ENCODE peak calls at places on chromosomes 11 and 22, in six cellular contexts. Y is pancreas, F is PC-3, Z is GM23338, V is AG04450, X is OCI-LY7. C is an unnamed sample.

GRCh38 chr11:95450547-95451123 is 219.6 kb upstream of the SESN3 start:
- DNase-seq in V (no peak), F (no peak), X (no peak), Y (no peak), Z (no peak), C (no peak)

GRCh38 chr22:43401661-43402060 is 10.2 kb upstream of the MPPED1 start:
- DNase-seq in F (no peak), V (no peak), X (no peak), Y (no peak), Z (no peak), C (no peak)

GRCh38 chr11:32439488-32440210 is 4.3 kb upstream of the WT1 start:
- DNase-seq in Y (no peak), F (no peak), V (no peak), Z (peak), X (no peak), C (no peak)

GRCh38 chr22:35568751-35569725 is 28.4 kb downstream of the RASD2 start:
- DNase-seq in X (no peak), Z (no peak), V (no peak), Y (no peak), F (peak), C (peak)

GRCh38 chr11:119975561-119976152 is 162.3 kb downstream of the TRIM29 start:
- DNase-seq in Z (peak), F (no peak), Y (no peak), V (no peak), X (no peak), C (peak)

GRCh38 chr11:45885274-45885920 is at the start of gene MAPK8IP1:
- DNase-seq in Y (peak), F (peak), X (peak), Z (peak), V (no peak), C (peak)

GRCh38 chr11:115008774-115009173 is 330.4 kb downstream of the NXPE2 start:
- DNase-seq in F (no peak), Z (peak), Y (no peak), X (no peak), V (no peak), C (peak)

GRCh38 chr11:2300936-2301630 is 635 bp downstream of the C11orf21 start:
- DNase-seq in F (no peak), Z (no peak), X (no peak), Y (no peak), V (no peak), C (peak)

GRCh38 chr22:33564683-33565082 is 355.6 kb downstream of the LARGE1 start:
- DNase-seq in F (no peak), X (no peak), Z (no peak), Y (no peak), V (no peak), C (no peak)

GRCh38 chr11:29641201-29641600 is 375.6 kb downstream of the KCNA4 start:
- DNase-seq in F (no peak), X (no peak), Y (no peak), Z (no peak), V (no peak), C (no peak)

GRCh38 chr22:39475902-39476301 is 19.1 kb downstream of the MGAT3 start:
- DNase-seq in F (no peak), V (no peak), X (no peak), Y (no peak), Z (no peak), C (no peak)

GRCh38 chr11:19730373-19730772 is 17.7 kb downstream of the NAV2 start:
- DNase-seq in Z (no peak), Y (no peak), F (no peak), V (no peak), X (no peak), C (no peak)

GRCh38 chr11:106727261-106727660 is 291.0 kb downstream of the GUCY1A2 start:
- DNase-seq in V (no peak), F (no peak), Y (no peak), Z (no peak), X (no peak), C (no peak)

GRCh38 chr11:119907934-119908760 is 179.1 kb upstream of the NECTIN1 start:
- DNase-seq in X (no peak), V (no peak), Z (no peak), F (no peak), Y (no peak), C (peak)

GRCh38 chr11:13337986-13338436 is 60.4 kb downstream of the BMAL1 start:
- DNase-seq in V (peak), Z (no peak), F (no peak), Y (no peak), X (no peak), C (no peak)

GRCh38 chr11:75223954-75224643 is 16.5 kb upstream of the TPBGL start:
- DNase-seq in V (no peak), F (peak), Z (peak), X (no peak), Y (no peak), C (peak)

GRCh38 chr22:36931446-36931845 is 18.0 kb downstream of the CSF2RB start:
- DNase-seq in V (no peak), X (no peak), Y (no peak), Z (no peak), F (no peak), C (no peak)

GRCh38 chr11:112292785-112293407 is 32.2 kb upstream of the PLET1 start:
- DNase-seq in Y (no peak), V (peak), X (no peak), F (peak), Z (no peak), C (no peak)

GRCh38 chr22:37999640-38000272 is 15.4 kb upstream of the SOX10 start:
- DNase-seq in Z (no peak), Y (no peak), F (peak), V (no peak), X (peak), C (no peak)

GRCh38 chr22:29328055-29328454 is 12.6 kb upstream of the RASL10A start:
- DNase-seq in X (no peak), Y (peak), Z (no peak), V (no peak), F (no peak), C (no peak)

GRCh38 chr11:13861411-13861810 is 101.1 kb upstream of the SPON1 start:
- DNase-seq in Y (no peak), V (no peak), X (peak), F (no peak), Z (no peak), C (no peak)

GRCh38 chr22:42926034-42926433 is 69.0 kb upstream of the ARFGAP3 start:
- DNase-seq in Y (peak), Z (no peak), V (no peak), F (peak), X (no peak), C (no peak)

GRCh38 chr11:77821349-77821851 is 456 bp downstream of the AAMDC start:
- DNase-seq in X (peak), F (peak), Z (peak), Y (peak), V (no peak), C (no peak)

GRCh38 chr22:31344369-31345330 is 1.5 kb downstream of the PATZ1 start:
- DNase-seq in Z (peak), Y (peak), F (peak), X (peak), V (no peak), C (no peak)

GRCh38 chr11:57460017-57460755 is at the start of gene RTN4RL2:
- DNase-seq in F (peak), Y (peak), V (no peak), Z (peak), X (peak), C (peak)

GRCh38 chr11:24298126-24298525 is 198.7 kb upstream of the LUZP2 start:
- DNase-seq in F (no peak), V (no peak), X (no peak), Y (no peak), Z (no peak), C (no peak)

GRCh38 chr11:122755409-122755808 is 82.9 kb upstream of the CRTAM start:
- DNase-seq in V (no peak), Z (no peak), F (no peak), Y (no peak), X (no peak), C (no peak)

GRCh38 chr11:100563541-100564280 is 123.4 kb upstream of the ARHGAP42 start:
- DNase-seq in Z (no peak), Y (no peak), F (no peak), V (no peak), X (no peak), C (no peak)

GRCh38 chr11:114678125-114679036 is at the start of gene NXPE2:
- DNase-seq in V (peak), X (no peak), Z (no peak), F (peak), Y (no peak), C (no peak)

GRCh38 chr11:9150501-9150900 is 59.1 kb upstream of the SCUBE2 start:
- DNase-seq in Y (no peak), Z (no peak), F (peak), X (no peak), V (peak), C (no peak)

GRCh38 chr11:68792400-68792955 is 41.2 kb upstream of the TESMIN start:
- DNase-seq in X (no peak), Z (no peak), F (no peak), Y (no peak), V (no peak), C (no peak)

GRCh38 chr11:35458846-35459245 is 39.5 kb upstream of the SLC1A2 start:
- DNase-seq in X (no peak), Z (no peak), V (no peak), F (no peak), Y (no peak), C (no peak)

GRCh38 chr11:58577441-58578135 is 1.3 kb upstream of the ZFP91 start:
- DNase-seq in Y (no peak), V (peak), Z (no peak), F (peak), X (peak), C (peak)

GRCh38 chr11:120130991-120131760 is 6.7 kb downstream of the TRIM29 start:
- DNase-seq in X (no peak), Y (no peak), Z (no peak), F (no peak), V (no peak), C (no peak)

GRCh38 chr11:46471943-46472661 is 80.5 kb upstream of the CHRM4 start:
- DNase-seq in Y (no peak), V (no peak), F (peak), X (no peak), Z (no peak), C (no peak)

GRCh38 chr11:79570104-79570503 is 129.3 kb upstream of the TENM4 start:
- DNase-seq in V (no peak), Y (no peak), Z (no peak), X (no peak), F (no peak), C (no peak)

DNA sequence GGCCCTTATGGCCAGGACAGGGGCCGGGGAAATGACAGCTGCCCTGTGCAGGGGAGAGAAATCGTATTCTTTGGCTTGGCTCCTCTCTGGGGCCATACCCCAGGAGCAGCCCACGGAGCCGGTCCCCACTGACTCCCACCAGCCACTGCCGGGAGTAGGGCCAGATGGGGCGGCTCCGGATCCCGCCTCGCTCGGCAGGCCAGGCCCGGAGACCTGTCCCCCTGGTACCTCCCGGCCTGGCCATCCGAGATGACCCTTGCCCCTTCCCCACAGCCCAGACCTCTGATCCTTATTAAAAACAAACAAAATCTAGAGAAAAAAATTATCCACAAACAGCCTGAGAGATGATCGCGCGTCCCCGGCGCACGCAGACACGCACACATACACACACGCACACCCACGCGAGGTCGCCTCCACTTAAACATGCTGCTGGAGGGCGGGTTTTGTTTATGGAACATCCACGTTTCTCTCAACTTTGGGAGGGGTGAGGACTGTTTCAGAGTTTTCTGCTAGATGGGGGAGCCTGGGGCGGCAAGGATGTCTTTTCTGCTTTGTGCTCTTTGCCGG is 59.1 kb downstream of the IGLL1 start:
- DNase-seq in X (no peak), F (no peak), V (no peak), Z (no peak), Y (no peak), C (peak)
- H3K4me3 ChIP-seq in X (no peak), F (peak), V (peak), Z (peak), Y (no peak), C (peak)

DNA sequence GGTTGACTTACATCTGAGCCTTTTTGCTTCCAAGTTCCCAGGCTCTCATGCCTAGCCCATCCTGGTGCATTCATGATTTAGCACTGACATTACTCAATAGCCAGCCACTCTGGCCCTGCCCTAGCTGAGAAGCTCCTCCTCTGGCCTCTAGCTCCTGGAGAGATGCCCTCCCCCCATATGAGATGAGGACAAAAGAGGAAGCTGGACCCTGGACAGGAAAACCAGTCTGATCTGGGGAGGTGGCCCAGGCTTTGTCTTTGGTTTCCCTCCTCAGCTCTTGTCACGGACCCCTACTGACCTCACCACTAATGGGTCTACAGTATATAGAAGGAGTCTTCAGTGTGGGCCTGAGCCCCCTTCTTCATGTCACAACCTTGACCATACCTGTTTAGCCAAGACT is 3.0 kb downstream of the RHOG start:
- DNase-seq in X (no peak), Y (no peak), V (no peak), Z (no peak), F (no peak), C (no peak)
- H3K4me3 ChIP-seq in X (peak), Y (no peak), V (no peak), Z (no peak), F (no peak), C (no peak)

DNA sequence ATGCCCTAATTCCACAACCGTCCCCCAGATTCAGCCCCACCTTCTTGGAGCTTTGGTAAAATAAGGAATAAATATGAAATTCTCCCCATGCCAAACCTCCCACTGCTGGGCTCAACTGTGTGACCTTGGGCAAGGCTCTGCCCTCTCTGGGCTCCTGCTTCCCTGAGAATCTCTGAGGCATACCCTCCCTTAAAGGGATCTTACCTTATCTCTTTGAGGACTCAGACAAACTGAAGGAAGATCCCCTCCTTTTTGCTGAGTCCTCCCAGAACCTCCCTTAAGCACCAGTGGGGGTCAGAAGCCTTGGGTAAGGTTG is 2.7 kb downstream of the CD248 start:
- DNase-seq in X (no peak), Y (no peak), Z (no peak), V (no peak), F (no peak), C (no peak)
- H3K4me3 ChIP-seq in X (no peak), Y (no peak), Z (peak), V (peak), F (no peak), C (no peak)

DNA sequence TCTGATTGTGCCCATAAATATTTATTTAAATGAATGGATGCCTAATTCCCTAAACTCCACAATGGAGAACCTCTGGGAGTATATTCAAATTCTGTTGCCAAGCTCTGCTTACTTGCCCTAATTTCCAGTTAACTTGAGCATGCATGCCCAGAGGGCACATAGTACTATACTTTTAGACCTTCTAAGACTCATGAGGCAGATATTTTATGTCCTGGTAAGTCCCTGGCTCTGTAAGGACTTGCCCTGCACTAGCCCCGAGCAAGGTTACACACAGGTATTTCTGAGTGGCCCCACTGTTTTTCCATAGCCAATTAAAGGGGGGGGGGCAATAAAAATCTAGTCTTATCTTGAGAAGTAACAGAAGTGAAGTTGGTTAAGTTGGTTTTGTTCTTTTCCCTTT is 21.1 kb upstream of the CAPRIN1 start:
- DNase-seq in X (no peak), F (no peak), Z (no peak), V (no peak), Y (no peak), C (no peak)
- H3K4me3 ChIP-seq in X (no peak), F (no peak), Z (no peak), V (no peak), Y (no peak), C (no peak)

DNA sequence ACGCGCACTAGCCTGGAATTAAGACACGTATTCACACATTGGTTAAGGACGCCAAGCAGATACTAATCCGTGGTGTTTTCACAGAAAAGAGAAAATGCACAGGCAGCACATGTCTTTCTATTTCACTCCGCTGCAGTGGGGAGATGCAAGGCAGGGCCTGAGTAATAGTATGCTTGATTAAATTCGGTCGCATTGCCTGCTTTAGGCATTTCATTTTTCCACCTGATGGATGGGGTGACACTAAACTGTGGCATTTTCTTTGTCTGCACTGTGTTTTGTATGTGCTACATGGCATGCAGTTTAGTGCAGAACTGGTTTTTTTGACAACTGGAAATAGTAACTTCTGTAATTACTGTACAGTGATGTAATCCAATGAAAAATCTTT is 94.9 kb downstream of the SLC17A6 start:
- DNase-seq in Z (peak), X (no peak), Y (no peak), F (no peak), V (no peak), C (no peak)
- H3K4me3 ChIP-seq in Z (peak), X (no peak), Y (peak), F (no peak), V (peak), C (peak)

DNA sequence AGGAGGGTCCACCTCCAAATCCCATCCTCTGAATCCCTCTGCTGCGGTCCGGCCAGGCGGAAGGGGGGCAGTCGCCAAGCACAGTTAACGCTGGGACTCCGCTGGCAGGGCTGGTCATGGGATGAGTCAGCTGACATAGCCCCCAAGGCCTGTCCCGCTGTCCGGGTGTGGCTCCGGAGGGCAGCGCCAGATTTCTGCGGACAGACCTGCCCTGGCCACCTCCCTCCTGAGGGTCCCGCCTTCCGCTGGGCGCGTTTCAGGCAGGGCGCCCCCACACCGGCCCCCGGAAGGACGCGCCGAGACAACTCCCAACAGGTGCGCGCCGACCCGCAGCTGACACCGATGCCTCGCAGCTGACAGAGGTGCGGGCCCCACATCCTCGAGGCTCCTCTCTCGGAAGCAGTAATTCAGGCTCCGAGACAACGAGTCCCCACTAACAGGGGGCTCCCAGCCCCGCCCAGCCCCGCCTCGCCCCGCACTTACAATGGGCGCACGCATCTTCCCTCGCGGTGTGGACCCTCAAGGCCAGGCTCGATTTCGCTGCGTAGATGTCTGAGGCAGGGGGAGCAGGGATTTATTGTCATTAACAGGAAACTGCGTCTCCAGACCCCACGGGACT is 607 bp downstream of the PLAAT3 start:
- DNase-seq in Z (peak), V (no peak), Y (peak), X (no peak), F (peak), C (peak)
- H3K4me3 ChIP-seq in Z (peak), V (peak), Y (peak), X (peak), F (peak), C (peak)

GRCh38 chr11:88404932-88405710 is 67.6 kb upstream of the CTSC start:
- DNase-seq in X (no peak), V (no peak), Y (no peak), F (no peak), Z (no peak), C (no peak)

GRCh38 chr11:88405853-88406252 is 68.3 kb upstream of the CTSC start:
- DNase-seq in Z (no peak), F (no peak), V (no peak), Y (no peak), X (no peak), C (no peak)

GRCh38 chr11:88402192-88402715 is 64.7 kb upstream of the CTSC start:
- DNase-seq in Y (no peak), F (peak), X (no peak), Z (no peak), V (peak), C (no peak)

GRCh38 chr11:88402784-88403183 is 65.2 kb upstream of the CTSC start:
- DNase-seq in V (no peak), Y (no peak), X (no peak), Z (no peak), F (peak), C (no peak)

GRCh38 chr11:88404363-88404762 is 66.8 kb upstream of the CTSC start:
- DNase-seq in X (no peak), Y (no peak), Z (no peak), V (no peak), F (no peak), C (no peak)
- H3K4me3 ChIP-seq in X (no peak), Y (no peak), Z (no peak), V (no peak), F (no peak), C (no peak)

GRCh38 chr11:43986327-43986726 is 43.9 kb downstream of the C11orf96 start:
- DNase-seq in Z (no peak), V (no peak), X (no peak), Y (no peak), F (no peak), C (no peak)

GRCh38 chr11:43986881-43987280 is 44.4 kb downstream of the C11orf96 start:
- DNase-seq in X (no peak), Z (no peak), F (no peak), V (no peak), Y (no peak), C (no peak)

GRCh38 chr11:43987384-43988039 is 45.1 kb downstream of the C11orf96 start:
- DNase-seq in Z (no peak), F (peak), Y (peak), V (no peak), X (no peak), C (peak)

GRCh38 chr11:43989162-43989961 is 46.9 kb downstream of the C11orf96 start:
- DNase-seq in F (no peak), X (no peak), V (no peak), Y (peak), Z (peak), C (peak)

GRCh38 chr11:43988040-43988793 is 45.8 kb downstream of the C11orf96 start:
- DNase-seq in Y (no peak), V (no peak), X (no peak), Z (no peak), F (peak), C (peak)
- H3K4me3 ChIP-seq in Y (no peak), V (no peak), X (no peak), Z (no peak), F (no peak), C (peak)